ENCODE peak calls at places on chromosomes 12 and 14, in five cellular contexts. E is right atrium auricular region, D is fibroblast of lung, Q is upper lobe of right lung, Z is ovary. I is an unnamed sample.

GRCh38 chr12:131189781-131190180 is 236.1 kb downstream of the ADGRD1 start:
- DNase-seq in E (peak; percentile 34), D (no peak), Q (no peak), Z (no peak), I (no peak)

GRCh38 chr14:89813485-89814080 is 140.9 kb downstream of the EFCAB11 start:
- DNase-seq in E (no peak), D (peak; percentile 99), Q (no peak), Z (no peak), I (peak; percentile 22)

GRCh38 chr12:73656375-73656774 is 881.3 kb upstream of the ATXN7L3B start:
- DNase-seq in E (no peak), D (no peak), Q (no peak), Z (no peak), I (no peak)

GRCh38 chr14:104865069-104865630 is at the start of gene CEP170B:
- DNase-seq in E (no peak), D (peak; percentile 28), Q (peak; percentile 80), Z (peak; percentile 62), I (peak; percentile 55)

GRCh38 chr14:25537846-25538455 is 488.0 kb upstream of the STXBP6 start:
- DNase-seq in E (no peak), D (no peak), Q (no peak), Z (no peak), I (peak; percentile 64)

GRCh38 chr14:102986810-102987579 is 64.5 kb downstream of the AMN start:
- DNase-seq in E (no peak), D (peak; percentile 82), Q (no peak), Z (no peak), I (no peak)

GRCh38 chr14:95674613-95675012 is 11.6 kb upstream of the TCL1B start:
- DNase-seq in E (no peak), D (no peak), Q (no peak), Z (no peak), I (no peak)

GRCh38 chr14:56738020-56738419 is 72.3 kb downstream of the OTX2 start:
- DNase-seq in E (no peak), D (no peak), Q (no peak), Z (no peak), I (no peak)

DNA sequence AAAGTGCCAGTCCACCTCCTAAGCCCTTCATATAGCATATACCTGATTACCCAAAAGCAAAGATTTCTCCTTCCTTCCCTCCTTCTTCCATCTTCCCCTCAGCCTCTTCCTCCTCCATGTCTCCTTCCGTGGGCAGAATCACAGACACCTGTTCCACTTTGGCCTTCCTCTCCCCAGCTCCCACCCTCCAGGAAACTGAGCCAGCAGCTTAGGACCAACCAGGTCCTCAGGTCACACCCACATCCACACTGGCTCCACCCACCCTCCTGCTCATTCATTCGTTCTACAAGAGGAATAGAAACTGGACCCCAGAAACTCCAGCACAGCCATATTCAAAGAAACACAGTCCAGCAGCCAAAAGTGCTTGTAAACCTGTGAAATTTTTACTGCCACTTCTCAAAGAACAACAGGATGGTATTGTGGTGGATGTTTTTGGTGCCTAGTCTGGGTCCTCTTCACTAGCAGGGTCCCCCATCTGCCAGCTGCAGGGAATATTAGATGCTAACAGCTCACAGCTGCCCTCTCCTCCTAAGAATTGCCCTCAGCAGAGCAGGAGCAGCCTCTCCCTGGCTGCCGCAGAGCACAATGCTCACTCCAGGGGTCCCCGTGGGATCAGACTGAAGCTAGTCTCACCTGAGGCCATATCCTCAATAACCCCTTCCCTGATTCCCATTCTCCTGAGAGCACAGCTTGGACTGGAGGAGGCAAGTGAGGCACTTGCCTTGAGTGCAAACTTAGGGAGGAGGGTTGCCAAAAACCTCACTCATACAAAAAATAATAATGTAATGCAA is 18.4 kb downstream of the CMKLR1 start:
- DNase-seq in E (no peak), D (no peak), Q (no peak), Z (no peak), I (no peak)
- TF ChIP-seq CTCF in E (no peak), D (no peak), Q (no peak), Z (no peak), I (no peak)

DNA sequence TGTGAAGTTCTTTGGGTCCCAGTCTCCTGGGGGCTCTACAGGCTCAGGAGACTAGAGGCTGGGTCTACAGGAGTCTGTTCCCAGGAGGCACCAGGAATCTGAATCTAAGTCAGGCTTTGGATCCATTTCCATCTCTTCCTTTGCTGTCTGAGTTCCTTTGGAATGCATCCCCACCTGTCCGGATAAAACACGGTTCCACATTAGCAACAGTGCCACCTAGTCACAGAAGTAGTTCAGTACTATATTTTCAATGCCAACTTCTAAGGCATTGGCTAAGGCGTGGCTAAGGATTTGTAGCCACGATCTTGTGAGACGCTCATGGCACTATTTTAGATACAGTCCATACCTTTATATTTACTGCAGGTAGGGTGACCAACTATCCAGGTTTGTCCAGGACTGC is 15.1 kb downstream of the ZC2HC1C start:
- DNase-seq in E (no peak), D (no peak), Q (no peak), Z (no peak), I (no peak)
- TF ChIP-seq CTCF in E (no peak), D (no peak), Q (no peak), Z (no peak), I (no peak)

DNA sequence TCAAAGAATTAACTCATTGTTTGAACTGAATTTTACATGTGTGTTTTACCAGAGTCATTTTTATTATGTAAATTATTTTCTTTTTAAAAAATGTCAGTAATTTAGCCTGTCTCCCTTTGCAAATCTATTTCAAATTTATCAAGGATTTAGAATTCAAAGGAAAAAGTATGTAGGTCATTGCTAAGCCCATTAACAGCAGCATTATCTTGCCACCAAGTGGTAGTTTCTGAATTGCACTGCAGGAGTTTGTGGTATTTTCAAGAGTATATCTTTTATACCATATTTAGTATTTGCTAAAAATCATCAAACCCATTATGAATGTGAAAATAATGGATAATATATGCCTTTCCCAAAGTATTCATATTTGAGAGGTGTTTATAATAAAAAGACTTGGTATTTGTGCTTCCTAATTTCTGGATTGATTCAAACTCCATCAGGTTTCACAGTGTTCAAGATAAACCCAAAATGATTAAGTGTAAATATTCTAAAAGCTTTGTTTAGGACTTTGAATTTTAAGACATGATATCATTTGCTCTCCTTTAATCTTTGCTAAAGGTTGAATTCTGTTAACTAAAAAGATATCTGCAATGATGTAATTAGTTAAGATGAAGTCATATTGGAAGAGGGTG is 711.4 kb downstream of the FSCB start:
- DNase-seq in E (no peak), D (no peak), Q (no peak), Z (no peak), I (no peak)
- TF ChIP-seq CTCF in E (no peak), D (peak; percentile 18), Q (no peak), Z (no peak), I (peak; percentile 54)

DNA sequence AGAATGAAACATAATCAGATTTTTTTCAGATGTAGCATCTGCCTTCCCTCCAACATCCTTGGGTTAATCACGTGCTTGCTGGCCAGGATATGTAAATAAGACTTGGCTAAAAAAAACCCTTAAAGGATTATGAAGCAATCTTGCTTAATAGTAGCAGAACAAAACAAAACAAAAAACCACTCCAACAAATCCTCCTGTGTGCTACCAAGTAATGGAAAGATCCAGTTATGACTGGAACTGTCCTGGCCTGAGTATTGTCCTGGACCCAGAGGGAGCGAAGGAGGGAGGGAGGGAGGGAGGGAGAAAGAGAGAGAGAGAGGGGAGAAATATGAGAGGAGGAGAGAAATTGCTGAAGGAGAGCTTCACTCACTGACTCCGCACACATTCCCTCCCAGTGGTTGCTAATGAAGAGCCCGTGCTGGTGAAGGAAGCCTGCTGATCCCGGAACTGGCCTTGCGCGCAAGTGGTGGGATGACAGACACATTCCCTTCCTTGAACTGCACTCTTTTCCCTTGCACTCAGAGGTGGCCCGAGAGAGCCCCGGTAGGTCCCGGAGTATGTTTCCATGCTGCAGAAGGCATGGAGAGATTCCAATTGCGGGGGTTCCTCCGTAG is 57.2 kb downstream of the HMGA2 start:
- DNase-seq in E (peak; percentile 69), D (peak; percentile 63), Q (no peak), Z (peak; percentile 64), I (no peak)
- TF ChIP-seq CTCF in E (no peak), D (no peak), Q (no peak), Z (no peak), I (no peak)

GRCh38 chr14:51365241-51365940 is 125.3 kb downstream of the TMX1 start:
- DNase-seq in E (no peak), D (no peak), Q (no peak), Z (no peak), I (no peak)

GRCh38 chr14:51368721-51369163 is 128.7 kb downstream of the TMX1 start:
- DNase-seq in E (no peak), D (peak; percentile 84), Q (no peak), Z (no peak), I (no peak)

GRCh38 chr14:51370758-51371386 is 130.8 kb downstream of the TMX1 start:
- DNase-seq in E (no peak), D (peak; percentile 14), Q (no peak), Z (no peak), I (no peak)

GRCh38 chr14:51367600-51367931 is 127.5 kb downstream of the TMX1 start:
- DNase-seq in E (no peak), D (peak; percentile 54), Q (no peak), Z (no peak), I (no peak)

DNA sequence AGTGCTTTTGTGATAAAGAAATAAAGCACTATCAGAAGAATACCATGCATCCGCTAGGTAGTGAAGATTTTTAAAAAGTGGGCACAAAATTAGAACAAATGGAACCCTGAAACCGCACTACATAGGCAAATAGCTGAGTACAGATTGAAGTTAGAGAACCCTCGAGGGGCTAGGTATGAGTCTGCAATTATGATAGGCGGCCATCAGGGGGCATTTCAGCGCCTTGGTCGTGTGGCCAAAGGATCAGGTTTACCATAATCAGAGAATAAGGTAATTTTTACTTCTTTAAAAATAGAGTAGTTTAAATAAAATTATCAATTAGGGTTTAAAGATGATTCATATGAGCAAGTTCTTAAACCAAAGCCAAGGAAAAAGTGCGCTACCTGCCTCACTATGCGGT is 129.8 kb downstream of the TMX1 start:
- DNase-seq in E (no peak), D (no peak), Q (no peak), Z (no peak), I (no peak)
- TF ChIP-seq CTCF in E (peak; percentile 24), D (no peak), Q (peak; percentile 46), Z (no peak), I (peak; percentile 17)

GRCh38 chr12:79406993-79407392 is 283.8 kb downstream of the PAWR start:
- DNase-seq in E (no peak), D (no peak), Q (no peak), Z (no peak), I (no peak)

GRCh38 chr12:79411791-79412190 is 279.0 kb downstream of the PAWR start:
- DNase-seq in E (no peak), D (no peak), Q (no peak), Z (no peak), I (no peak)

GRCh38 chr12:79409562-79409961 is 281.2 kb downstream of the PAWR start:
- DNase-seq in E (no peak), D (peak; percentile 93), Q (no peak), Z (no peak), I (no peak)

GRCh38 chr12:79408665-79409064 is 282.1 kb downstream of the PAWR start:
- DNase-seq in E (no peak), D (peak; percentile 29), Q (no peak), Z (no peak), I (no peak)

GRCh38 chr12:79407671-79408622 is 282.8 kb downstream of the PAWR start:
- DNase-seq in E (no peak), D (peak; percentile 85), Q (no peak), Z (peak; percentile 61), I (peak; percentile 43)
- TF ChIP-seq CTCF in E (peak; percentile 69), D (peak; percentile 85), Q (peak; percentile 60), Z (peak; percentile 61), I (peak; percentile 47)

I was measured in nephron progenitor cell.